ENCODE peak calls at places on chromosomes 2 and 18, in eight cellular contexts. U, V, N, Q, O, G, W and J are unnamed samples.

GRCh38 chr18:24413148-24413547 is 13.3 kb upstream of the IMPACT start:
- DNase-seq in Q (no peak), N (peak), G (no peak), U (no peak), V (no peak), W (no peak), O (no peak), J (peak)

GRCh38 chr18:45528712-45529336 is 86.5 kb upstream of the SLC14A2 start:
- DNase-seq in W (no peak), U (no peak), G (no peak), N (no peak), O (no peak), V (no peak), Q (no peak), J (no peak)

GRCh38 chr2:143321994-143322393 is 192.8 kb downstream of the ARHGAP15 start:
- DNase-seq in U (no peak), V (no peak), O (peak), G (no peak), W (no peak), Q (no peak), N (no peak), J (no peak)

GRCh38 chr2:220504890-220505564 is 877.6 kb downstream of the SLC4A3 start:
- DNase-seq in U (no peak), W (no peak), N (no peak), V (peak), G (no peak), Q (no peak), O (no peak), J (no peak)

GRCh38 chr2:14587119-14587518 is 45.4 kb upstream of the LRATD1 start:
- DNase-seq in W (no peak), V (peak), O (no peak), U (no peak), G (no peak), N (no peak), Q (no peak), J (no peak)

GRCh38 chr2:42725657-42726056 is 38.3 kb downstream of the OXER1 start:
- DNase-seq in O (no peak), Q (no peak), N (no peak), G (peak), V (no peak), W (no peak), U (no peak), J (no peak)

GRCh38 chr2:120914839-120915521 is 179.3 kb downstream of the GLI2 start:
- DNase-seq in O (peak), G (no peak), V (peak), U (peak), Q (peak), N (no peak), W (peak), J (no peak)

GRCh38 chr2:152497481-152498052 is 162.6 kb downstream of the FMNL2 start:
- DNase-seq in U (no peak), G (no peak), O (peak), N (no peak), Q (peak), V (peak), W (no peak), J (no peak)

GRCh38 chr2:235506997-235507615 is 13.3 kb downstream of the AGAP1 start:
- DNase-seq in N (no peak), U (no peak), W (no peak), Q (no peak), V (no peak), O (no peak), G (no peak), J (no peak)

GRCh38 chr2:98894331-98895000 is 41.6 kb downstream of the CRACDL start:
- DNase-seq in U (no peak), V (no peak), Q (no peak), G (no peak), N (no peak), O (no peak), W (no peak), J (no peak)

GRCh38 chr2:83081835-83082522 is 1377.1 kb downstream of the SUCLG1 start:
- DNase-seq in G (no peak), U (peak), W (peak), Q (no peak), N (no peak), O (no peak), V (peak), J (no peak)

GRCh38 chr2:19198376-19198775 is 160.0 kb downstream of the OSR1 start:
- DNase-seq in G (no peak), O (no peak), U (no peak), Q (no peak), V (no peak), W (no peak), N (no peak), J (no peak)

GRCh38 chr18:49015886-49016647 is 65.3 kb upstream of the SMAD7 start:
- DNase-seq in O (no peak), Q (no peak), W (no peak), U (no peak), V (no peak), N (no peak), G (peak), J (no peak)

GRCh38 chr2:32357545-32358482 is 991 bp downstream of the BIRC6 start:
- DNase-seq in N (peak), V (peak), O (peak), Q (peak), G (peak), U (no peak), W (no peak), J (no peak)

GRCh38 chr2:9712263-9712662 is 81.5 kb upstream of the YWHAQ start:
- DNase-seq in W (no peak), Q (no peak), U (no peak), V (no peak), N (no peak), G (no peak), O (no peak), J (no peak)

GRCh38 chr2:71385008-71385407 is 53.4 kb downstream of the ZNF638 start:
- DNase-seq in Q (no peak), O (no peak), W (peak), U (peak), N (no peak), G (no peak), V (peak), J (no peak)

GRCh38 chr2:88601302-88601701 is 26.0 kb downstream of the EIF2AK3 start:
- DNase-seq in G (no peak), W (no peak), V (peak), U (no peak), Q (no peak), O (no peak), N (no peak), J (no peak)
- H3K27ac ChIP-seq in G (no peak), W (no peak), V (no peak), U (no peak), Q (no peak), O (no peak), N (no peak), J (no peak)

DNA sequence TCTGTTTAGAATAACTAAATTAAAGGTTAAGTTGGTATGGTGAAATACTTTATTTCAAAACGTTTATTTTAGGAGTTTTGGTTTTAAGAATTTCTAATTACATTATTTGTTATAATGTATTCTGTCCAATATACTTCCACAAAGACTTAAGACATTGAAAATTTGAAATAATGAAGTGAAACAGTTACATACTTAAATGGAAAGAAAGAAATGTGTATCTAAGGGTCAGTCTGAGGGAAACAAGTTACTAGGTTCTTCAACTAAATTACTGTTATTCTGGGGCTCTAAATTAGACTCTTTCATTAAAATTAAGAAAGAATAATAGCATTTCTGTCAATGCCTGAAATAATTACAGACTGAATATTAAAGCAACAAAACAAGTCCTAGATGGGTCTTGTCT is 7.7 kb downstream of the HTR2B start:
- DNase-seq in N (no peak), U (no peak), O (no peak), G (no peak), W (no peak), Q (no peak), V (no peak), J (no peak)
- H3K27ac ChIP-seq in N (no peak), U (no peak), O (no peak), G (no peak), W (no peak), Q (no peak), V (no peak), J (no peak)

DNA sequence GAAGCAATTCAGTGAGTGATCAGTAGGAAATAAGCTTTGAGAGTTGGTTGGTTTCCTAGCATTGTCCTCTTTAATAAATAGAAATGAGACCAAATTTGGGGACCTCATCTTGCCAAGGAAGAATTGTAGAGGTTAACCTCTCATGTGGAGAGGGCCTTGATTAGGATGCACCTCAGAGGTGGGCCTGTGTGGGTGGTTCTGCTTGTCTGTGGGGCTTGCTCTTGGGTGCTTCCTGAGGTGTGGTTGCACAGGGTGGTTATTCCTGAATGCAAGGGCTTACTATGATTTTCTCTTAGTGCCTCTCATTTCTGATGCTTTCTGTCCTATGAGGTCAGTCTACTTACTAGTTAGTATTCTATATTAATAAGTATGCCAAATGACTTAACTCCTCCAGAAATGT is 89.6 kb upstream of the MGAT5 start:
- DNase-seq in V (no peak), G (no peak), N (no peak), Q (no peak), U (no peak), W (no peak), O (no peak), J (no peak)
- H3K27ac ChIP-seq in V (no peak), G (no peak), N (no peak), Q (no peak), U (no peak), W (no peak), O (no peak), J (no peak)

DNA sequence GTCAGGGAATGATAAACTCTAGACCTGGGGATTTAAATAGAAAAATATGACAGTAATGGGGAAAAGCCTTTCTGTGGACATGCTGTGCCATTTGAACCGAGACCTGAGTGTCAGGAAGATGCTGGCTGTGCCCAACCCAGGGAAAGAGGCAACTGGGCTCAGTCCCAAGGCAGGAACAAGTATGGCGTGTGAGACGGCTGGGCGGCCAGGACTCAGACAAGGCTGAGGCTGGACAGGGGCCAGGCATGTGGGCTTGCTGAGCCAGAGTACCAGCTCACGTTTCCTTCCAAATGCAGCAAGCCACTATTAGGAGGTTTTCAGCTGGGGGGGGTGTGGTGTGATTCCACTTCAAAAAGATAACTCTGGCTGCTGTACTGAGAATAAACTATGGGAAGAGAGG is 92.4 kb downstream of the INPP5D start:
- DNase-seq in G (no peak), W (no peak), N (no peak), Q (no peak), O (no peak), U (no peak), V (peak), J (no peak)
- H3K27ac ChIP-seq in G (no peak), W (no peak), N (no peak), Q (no peak), O (no peak), U (no peak), V (no peak), J (no peak)

GRCh38 chr2:233267516-233268245 is 16.2 kb downstream of the ATG16L1 start:
- DNase-seq in W (no peak), Q (no peak), G (peak), O (no peak), U (no peak), V (no peak), N (no peak), J (no peak)
- H3K27ac ChIP-seq in W (no peak), Q (no peak), G (no peak), O (no peak), U (no peak), V (no peak), N (no peak), J (no peak)

GRCh38 chr2:136238214-136238551 is 120.2 kb upstream of the CXCR4 start:
- DNase-seq in U (no peak), N (no peak), O (no peak), W (no peak), Q (no peak), V (peak), G (no peak), J (no peak)
- H3K27ac ChIP-seq in U (no peak), N (no peak), O (no peak), W (no peak), Q (peak), V (no peak), G (peak), J (peak)

GRCh38 chr2:108634591-108635160 is 84.6 kb upstream of the RANBP2 start:
- DNase-seq in O (no peak), Q (no peak), U (no peak), N (no peak), G (no peak), W (no peak), V (no peak), J (no peak)
- H3K27ac ChIP-seq in O (peak), Q (peak), U (no peak), N (no peak), G (no peak), W (no peak), V (no peak), J (peak)

GRCh38 chr2:172340394-172340793 is 87.0 kb upstream of the ITGA6 start:
- DNase-seq in Q (no peak), U (no peak), G (peak), V (no peak), W (no peak), O (no peak), N (no peak), J (no peak)
- H3K27ac ChIP-seq in Q (no peak), U (no peak), G (no peak), V (no peak), W (no peak), O (no peak), N (no peak), J (no peak)